ENCODE peak calls at places on chromosomes 4 and X, in ten cellular contexts. P, N, G, A, F, Z, L, V, X and D are unnamed samples.

GRCh38 chr4:89898304-89898716 is 3.7 kb downstream of the MMRN1 start:
- DNase-seq in V (no peak), A (no peak), X (no peak), F (no peak), N (no peak), Z (no peak), P (peak), L (peak), G (no peak), D (no peak)

GRCh38 chr4:52883183-52883621 is 21.1 kb downstream of the RASL11B start:
- DNase-seq in P (no peak), X (no peak), G (no peak), L (no peak), V (no peak), F (peak), A (no peak), N (no peak), Z (no peak), D (peak)

GRCh38 chr4:84412062-84412461 is 87.0 kb downstream of the NKX6-1 start:
- DNase-seq in V (no peak), F (no peak), X (no peak), N (no peak), Z (no peak), G (no peak), L (no peak), P (no peak), A (no peak), D (no peak)

GRCh38 chrX:155313766-155314165 is 20.6 kb downstream of the CLIC2 start:
- DNase-seq in P (no peak), Z (no peak), L (no peak), X (no peak), V (no peak), N (no peak), G (no peak), F (peak), A (no peak), D (peak)

GRCh38 chr4:10727140-10727880 is 42.7 kb upstream of the CLNK start:
- DNase-seq in V (no peak), L (no peak), F (no peak), A (no peak), P (peak), Z (no peak), X (no peak), N (no peak), G (no peak), D (no peak)

GRCh38 chrX:130109429-130110378 is 593 bp downstream of the ELF4 start:
- DNase-seq in F (no peak), G (peak), P (no peak), N (peak), A (peak), L (no peak), V (no peak), Z (no peak), X (peak), D (peak)

GRCh38 chr4:176981551-176981950 is 188.8 kb upstream of the VEGFC start:
- DNase-seq in X (peak), Z (no peak), P (no peak), L (no peak), V (no peak), N (no peak), F (peak), A (no peak), G (no peak), D (no peak)

GRCh38 chr4:122728781-122729330 is 3.6 kb upstream of the BBS12 start:
- DNase-seq in F (no peak), G (no peak), P (no peak), X (peak), N (no peak), V (no peak), Z (no peak), L (no peak), A (no peak), D (no peak)

GRCh38 chrX:18561020-18561419 is 110.9 kb downstream of the RS1 start:
- DNase-seq in Z (no peak), G (no peak), A (no peak), V (no peak), F (no peak), P (no peak), L (no peak), N (no peak), X (no peak), D (no peak)

GRCh38 chr4:155828628-155829027 is 37.4 kb downstream of the ASIC5 start:
- DNase-seq in A (no peak), N (no peak), G (no peak), L (no peak), V (no peak), F (no peak), Z (no peak), P (no peak), X (peak), D (peak)

GRCh38 chrX:2913118-2913517 is 16.0 kb downstream of the ARSD start:
- DNase-seq in A (no peak), G (no peak), L (no peak), V (no peak), X (no peak), N (no peak), Z (no peak), P (no peak), F (no peak), D (peak)

GRCh38 chr4:43380093-43380492 is 487.6 kb downstream of the GRXCR1 start:
- DNase-seq in V (no peak), Z (no peak), L (no peak), P (no peak), A (no peak), X (no peak), F (no peak), G (no peak), N (no peak), D (no peak)

GRCh38 chrX:40012800-40013682 is 84.7 kb downstream of the BCOR start:
- DNase-seq in G (peak), V (peak), F (peak), L (no peak), X (peak), N (peak), Z (no peak), A (peak), P (peak), D (peak)

GRCh38 chrX:109773374-109773773 is 40.3 kb upstream of the ACSL4 start:
- DNase-seq in X (no peak), F (no peak), G (no peak), L (no peak), V (no peak), N (no peak), A (no peak), P (no peak), Z (no peak), D (no peak)

GRCh38 chr4:104294811-104295210 is 199.9 kb downstream of the CXXC4 start:
- DNase-seq in X (no peak), F (peak), P (no peak), A (no peak), N (no peak), V (no peak), G (no peak), L (no peak), Z (no peak), D (no peak)

GRCh38 chr4:77538574-77539157 is 67.0 kb upstream of the CXCL13 start:
- DNase-seq in L (no peak), N (peak), X (peak), Z (peak), F (peak), G (no peak), P (no peak), V (no peak), A (no peak), D (peak)

GRCh38 chr4:173281420-173282333 is 52.5 kb downstream of the HMGB2 start:
- DNase-seq in F (no peak), N (no peak), L (no peak), Z (no peak), G (no peak), V (no peak), A (no peak), X (no peak), P (no peak), D (no peak)

GRCh38 chr4:83248486-83248885 is 36.1 kb downstream of the COQ2 start:
- DNase-seq in V (no peak), F (peak), P (no peak), L (no peak), X (no peak), G (no peak), A (no peak), N (no peak), Z (no peak), D (peak)

GRCh38 chr4:14856076-14856926 is 146.0 kb upstream of the CPEB2 start:
- DNase-seq in F (peak), N (no peak), G (peak), P (peak), Z (peak), X (peak), A (peak), V (no peak), L (no peak), D (peak)

GRCh38 chr4:110163327-110164070 is 34.9 kb downstream of the ELOVL6 start:
- DNase-seq in N (no peak), F (peak), P (no peak), G (no peak), X (peak), V (no peak), Z (no peak), L (no peak), A (no peak), D (peak)

GRCh38 chrX:23764585-23764984 is 18.4 kb upstream of the SAT1 start:
- DNase-seq in Z (no peak), P (no peak), A (no peak), X (no peak), F (no peak), L (no peak), V (no peak), G (no peak), N (no peak), D (no peak)

GRCh38 chr4:141675384-141675783 is 39.0 kb downstream of the IL15 start:
- DNase-seq in X (no peak), Z (no peak), P (no peak), A (no peak), V (no peak), F (no peak), L (no peak), N (no peak), G (no peak), D (no peak)

GRCh38 chrX:96906741-96907140 is 23.0 kb downstream of the RPA4 start:
- DNase-seq in V (no peak), A (no peak), X (peak), G (no peak), L (no peak), P (no peak), Z (no peak), N (no peak), F (no peak), D (peak)

GRCh38 chr4:170091069-170091696 is 1.4 kb upstream of the AADAT start:
- DNase-seq in V (no peak), X (no peak), Z (no peak), P (no peak), G (no peak), A (peak), N (peak), L (no peak), F (no peak), D (no peak)

GRCh38 chrX:119574394-119575266 is at the start of gene UBE2A:
- DNase-seq in G (peak), V (peak), N (peak), L (peak), A (peak), X (peak), Z (peak), P (peak), F (peak), D (peak)

GRCh38 chrX:119570351-119570835 is 4.0 kb upstream of the UBE2A start:
- DNase-seq in N (no peak), G (no peak), X (no peak), L (no peak), F (no peak), Z (no peak), P (no peak), V (no peak), A (no peak), D (no peak)

GRCh38 chrX:119573840-119574393 is 446 bp upstream of the UBE2A start:
- DNase-seq in F (peak), L (no peak), G (peak), V (peak), N (peak), Z (no peak), P (peak), X (peak), A (no peak), D (peak)

DNA sequence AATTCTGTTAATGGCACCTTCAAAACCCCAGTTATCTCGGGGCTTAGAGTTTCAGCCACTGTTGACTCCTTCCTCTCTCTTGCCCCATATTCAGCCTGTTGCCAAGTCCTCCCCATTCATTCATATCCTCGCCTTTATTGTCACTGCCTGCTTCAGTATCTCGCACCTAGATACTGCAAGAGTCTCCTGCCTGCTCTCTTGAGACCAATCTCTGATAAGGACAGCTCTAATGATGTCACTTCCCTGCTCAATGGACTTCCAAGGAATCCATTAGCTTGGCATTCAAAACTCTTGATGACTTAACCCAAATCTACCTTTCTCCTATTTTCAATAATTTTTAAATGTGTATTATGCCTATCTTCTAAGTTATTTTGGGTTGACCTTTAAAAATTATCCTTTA is 1.1 kb upstream of the UBE2A start:
- DNase-seq in Z (no peak), G (no peak), N (no peak), X (no peak), F (no peak), L (no peak), P (no peak), V (no peak), A (no peak), D (no peak)
- H3K4me3 ChIP-seq in Z (peak), G (peak), N (no peak), X (peak), F (peak), L (peak), P (no peak), V (peak), A (peak), D (peak)

GRCh38 chr4:95431678-95432077 is 117.1 kb downstream of the UNC5C start:
- DNase-seq in V (no peak), G (no peak), P (no peak), X (no peak), A (no peak), N (no peak), L (no peak), F (no peak), Z (no peak), D (no peak)

GRCh38 chr4:95428216-95429085 is 120.3 kb downstream of the UNC5C start:
- DNase-seq in X (no peak), Z (no peak), N (no peak), A (no peak), V (no peak), P (no peak), G (no peak), L (no peak), F (no peak), D (no peak)

GRCh38 chr4:95421869-95422268 is 126.9 kb downstream of the UNC5C start:
- DNase-seq in L (no peak), F (no peak), A (no peak), N (no peak), V (no peak), Z (no peak), G (no peak), P (no peak), X (no peak), D (no peak)

GRCh38 chr4:95426455-95426854 is 122.3 kb downstream of the UNC5C start:
- DNase-seq in L (no peak), G (no peak), Z (no peak), A (no peak), F (no peak), N (no peak), P (no peak), V (no peak), X (no peak), D (no peak)
- H3K4me3 ChIP-seq in L (no peak), G (no peak), Z (no peak), A (no peak), F (no peak), N (no peak), P (no peak), V (no peak), X (no peak), D (no peak)

GRCh38 chrX:77448170-77448569 is 981 bp downstream of the FGF16 start:
- DNase-seq in G (no peak), A (no peak), X (no peak), F (no peak), N (no peak), Z (no peak), V (no peak), L (no peak), P (no peak), D (no peak)

GRCh38 chrX:77446029-77446585 is 1.1 kb upstream of the FGF16 start:
- DNase-seq in F (no peak), P (no peak), G (no peak), A (peak), V (peak), N (peak), Z (no peak), X (no peak), L (no peak), D (no peak)

GRCh38 chrX:77447339-77448149 is at the start of gene FGF16:
- DNase-seq in V (no peak), L (no peak), N (no peak), G (peak), P (no peak), Z (no peak), F (no peak), A (no peak), X (no peak), D (no peak)

GRCh38 chrX:77444075-77444474 is 3.1 kb upstream of the FGF16 start:
- DNase-seq in A (no peak), L (no peak), P (no peak), Z (no peak), N (no peak), G (no peak), V (no peak), F (no peak), X (no peak), D (no peak)

GRCh38 chrX:77446840-77447239 is 349 bp upstream of the FGF16 start:
- DNase-seq in G (no peak), N (no peak), F (no peak), L (no peak), Z (no peak), P (no peak), A (no peak), V (no peak), X (peak), D (no peak)
- H3K4me3 ChIP-seq in G (peak), N (no peak), F (peak), L (peak), Z (no peak), P (no peak), A (peak), V (peak), X (peak), D (no peak)

DNA sequence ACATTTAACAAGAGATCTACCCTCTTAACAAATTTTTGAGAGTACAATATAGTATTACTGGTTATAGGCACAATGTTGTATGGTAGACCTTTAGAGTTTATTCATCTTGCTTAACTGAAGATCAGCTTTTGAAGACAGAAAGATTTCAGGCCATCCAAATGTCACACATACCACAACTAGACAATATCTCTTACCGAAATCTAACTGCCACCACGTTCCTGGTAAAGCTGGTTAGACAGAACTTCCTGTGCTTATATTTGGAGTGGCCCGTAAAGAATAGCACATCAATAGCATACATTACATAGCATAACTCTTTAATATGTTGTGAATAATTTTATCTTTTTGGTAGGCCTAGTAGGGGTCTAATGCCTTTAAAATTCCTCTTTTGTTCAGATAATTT is 29.8 kb upstream of the ARHGEF6 start:
- DNase-seq in Z (no peak), A (no peak), X (no peak), V (no peak), G (no peak), L (no peak), P (no peak), F (no peak), N (no peak), D (no peak)
- H3K4me3 ChIP-seq in Z (no peak), A (no peak), X (no peak), V (no peak), G (no peak), L (no peak), P (no peak), F (no peak), N (no peak), D (no peak)

GRCh38 chrX:12871181-12871580 is 4.3 kb downstream of the TLR7 start:
- DNase-seq in V (no peak), F (no peak), X (no peak), N (no peak), L (no peak), G (no peak), P (no peak), Z (no peak), A (no peak), D (no peak)
- H3K4me3 ChIP-seq in V (no peak), F (no peak), X (no peak), N (no peak), L (no peak), G (no peak), P (no peak), Z (no peak), A (no peak), D (no peak)

DNA sequence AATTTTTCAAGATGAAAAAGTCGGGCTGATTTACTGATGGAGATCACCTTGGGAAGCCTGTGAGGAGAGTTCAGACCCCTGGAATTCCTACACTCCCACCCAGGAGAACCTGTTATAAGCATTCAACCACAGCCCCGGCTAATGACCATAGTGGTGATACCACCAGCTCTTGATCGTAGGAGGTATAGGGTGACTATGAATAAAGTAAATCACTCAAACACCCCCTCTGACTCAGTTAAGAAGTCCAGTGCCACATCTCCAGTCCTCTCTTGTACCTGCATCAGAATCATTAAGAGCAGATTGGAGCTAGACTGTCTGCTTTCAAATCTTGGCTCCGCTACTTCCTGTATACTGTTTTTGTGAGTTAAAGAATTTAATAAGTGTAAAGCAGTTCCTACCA is 565.0 kb upstream of the DIPK2B start:
- DNase-seq in V (no peak), N (no peak), F (no peak), A (no peak), L (no peak), X (no peak), Z (no peak), G (no peak), P (no peak), D (peak)
- H3K4me3 ChIP-seq in V (no peak), N (no peak), F (no peak), A (peak), L (peak), X (peak), Z (peak), G (no peak), P (no peak), D (peak)

GRCh38 chr4:138915725-138916124 is 99.9 kb upstream of the NOCT start:
- DNase-seq in A (no peak), V (no peak), N (no peak), Z (no peak), X (no peak), F (no peak), G (no peak), P (no peak), L (no peak), D (no peak)

GRCh38 chr4:138916763-138917162 is 98.8 kb upstream of the NOCT start:
- DNase-seq in A (no peak), P (no peak), Z (no peak), V (no peak), N (no peak), F (no peak), G (no peak), X (no peak), L (no peak), D (no peak)

DNA sequence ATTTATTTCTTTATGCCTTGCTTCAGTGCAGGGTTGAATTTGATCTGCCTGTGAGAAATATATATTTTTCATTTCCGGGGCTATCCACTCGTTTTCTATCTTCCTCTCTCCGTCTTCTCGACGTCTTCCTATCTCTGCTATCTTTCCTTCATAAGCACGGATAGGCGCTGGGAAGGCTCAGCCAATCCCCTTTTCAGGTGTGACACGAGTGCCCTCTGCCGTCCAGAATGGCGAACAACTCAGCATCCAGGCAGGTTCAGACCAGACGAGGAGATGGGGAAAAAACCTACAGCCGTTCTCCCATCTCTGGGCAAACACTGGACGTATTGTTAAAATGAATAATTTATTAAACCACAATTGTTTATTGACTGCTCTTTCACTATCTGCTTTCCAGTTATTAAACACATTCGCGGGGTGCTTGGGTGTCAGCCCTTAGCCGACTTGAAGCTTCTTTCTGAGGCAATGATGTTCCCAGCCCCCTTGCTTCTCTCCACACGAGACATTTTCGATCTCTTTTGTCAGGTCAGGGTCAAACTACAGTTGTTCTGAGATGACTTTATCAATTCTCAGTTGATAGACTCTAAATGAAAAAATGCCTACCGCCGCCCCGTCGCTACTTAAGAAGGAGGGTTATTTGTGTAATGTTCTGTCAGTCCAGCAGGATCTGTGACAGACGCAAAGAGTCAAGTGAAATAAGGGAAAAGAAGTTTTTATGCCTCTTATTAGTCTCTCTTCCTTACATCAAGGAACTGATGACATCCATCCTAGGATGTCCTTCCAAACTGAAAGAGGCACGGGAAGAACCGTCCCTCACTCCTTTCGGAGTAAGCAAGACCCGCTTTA is 96.3 kb upstream of the NOCT start:
- DNase-seq in Z (peak), L (peak), P (peak), X (peak), F (peak), A (peak), V (peak), N (peak), G (peak), D (peak)
- H3K4me3 ChIP-seq in Z (no peak), L (no peak), P (no peak), X (no peak), F (no peak), A (no peak), V (no peak), N (no peak), G (peak), D (peak)

GRCh38 chr4:1193206-1194027 is 21.0 kb upstream of the SPON2 start:
- DNase-seq in Z (no peak), L (no peak), A (no peak), G (peak), P (no peak), V (no peak), F (no peak), N (peak), X (no peak), D (no peak)
- H3K4me3 ChIP-seq in Z (no peak), L (no peak), A (no peak), G (peak), P (no peak), V (no peak), F (no peak), N (no peak), X (peak), D (no peak)